ENCODE peak calls at places on chromosomes 1 and 21, in seven cellular contexts. One of them, this sample, is unnamed.

GRCh38 chr1:230235876-230236275 is 168.8 kb downstream of the GALNT2 start:
- DNase-seq in H1: no peak
- DNase-seq in HFF-Myc: no peak
- DNase-seq in left lung: no peak
- DNase-seq in left ventricle myocardium superior: no peak
- DNase-seq in GM10248: no peak
- DNase-seq in left ventricle myocardium inferior: no peak
- DNase-seq in this sample: no peak

GRCh38 chr1:31400393-31400792 is 12.6 kb upstream of the SERINC2 start:
- DNase-seq in H1: no peak
- DNase-seq in HFF-Myc: no peak
- DNase-seq in left lung: no peak
- DNase-seq in left ventricle myocardium superior: no peak
- DNase-seq in GM10248: no peak
- DNase-seq in left ventricle myocardium inferior: no peak
- DNase-seq in this sample: no peak

GRCh38 chr1:79353224-79353623 is 346.7 kb upstream of the ADGRL4 start:
- DNase-seq in H1: no peak
- DNase-seq in HFF-Myc: peak; percentile 51
- DNase-seq in left lung: no peak
- DNase-seq in left ventricle myocardium superior: no peak
- DNase-seq in GM10248: peak; percentile 9
- DNase-seq in left ventricle myocardium inferior: no peak
- DNase-seq in this sample: no peak

GRCh38 chr1:167515461-167515860 is 2.9 kb downstream of the CD247 start:
- DNase-seq in H1: no peak
- DNase-seq in HFF-Myc: no peak
- DNase-seq in left lung: no peak
- DNase-seq in left ventricle myocardium superior: no peak
- DNase-seq in GM10248: no peak
- DNase-seq in left ventricle myocardium inferior: no peak
- DNase-seq in this sample: no peak

GRCh38 chr1:22416555-22417454 is 34.8 kb upstream of the ZBTB40 start:
- DNase-seq in H1: peak; percentile 53
- DNase-seq in HFF-Myc: peak; percentile 63
- DNase-seq in left lung: peak; percentile 67
- DNase-seq in left ventricle myocardium superior: peak; percentile 74
- DNase-seq in GM10248: peak; percentile 80
- DNase-seq in left ventricle myocardium inferior: peak; percentile 57
- DNase-seq in this sample: no peak

GRCh38 chr21:46060596-46061061 is 37.3 kb upstream of the COL6A2 start:
- DNase-seq in H1: no peak
- DNase-seq in HFF-Myc: peak; percentile 95
- DNase-seq in left lung: peak; percentile 73
- DNase-seq in left ventricle myocardium superior: peak; percentile 74
- DNase-seq in GM10248: no peak
- DNase-seq in left ventricle myocardium inferior: peak; percentile 75
- DNase-seq in this sample: peak; percentile 95

GRCh38 chr1:112064344-112064743 is 74.9 kb upstream of the KCND3 start:
- DNase-seq in H1: no peak
- DNase-seq in HFF-Myc: no peak
- DNase-seq in left lung: no peak
- DNase-seq in left ventricle myocardium superior: no peak
- DNase-seq in GM10248: no peak
- DNase-seq in left ventricle myocardium inferior: no peak
- DNase-seq in this sample: no peak

GRCh38 chr1:41341365-41341683 is 19.9 kb upstream of the FOXO6 start:
- DNase-seq in H1: no peak
- DNase-seq in HFF-Myc: no peak
- DNase-seq in left lung: no peak
- DNase-seq in left ventricle myocardium superior: no peak
- DNase-seq in GM10248: no peak
- DNase-seq in left ventricle myocardium inferior: no peak
- DNase-seq in this sample: no peak

GRCh38 chr21:41726970-41727783 is 39.7 kb downstream of the RIPK4 start:
- DNase-seq in H1: no peak
- DNase-seq in HFF-Myc: peak; percentile 5
- DNase-seq in left lung: no peak
- DNase-seq in left ventricle myocardium superior: peak; percentile 78
- DNase-seq in GM10248: no peak
- DNase-seq in left ventricle myocardium inferior: peak; percentile 69
- DNase-seq in this sample: no peak

GRCh38 chr21:34670220-34670961 is 1.6 kb downstream of the CLIC6 start:
- DNase-seq in H1: no peak
- DNase-seq in HFF-Myc: no peak
- DNase-seq in left lung: peak; percentile 38
- DNase-seq in left ventricle myocardium superior: peak; percentile 33
- DNase-seq in GM10248: peak; percentile 59
- DNase-seq in left ventricle myocardium inferior: no peak
- DNase-seq in this sample: no peak

GRCh38 chr1:33250217-33250616 is 6.1 kb upstream of the ZNF362 start:
- DNase-seq in H1: no peak
- DNase-seq in HFF-Myc: no peak
- DNase-seq in left lung: no peak
- DNase-seq in left ventricle myocardium superior: no peak
- DNase-seq in GM10248: no peak
- DNase-seq in left ventricle myocardium inferior: no peak
- DNase-seq in this sample: no peak

GRCh38 chr1:214500349-214501055 is 50.9 kb downstream of the PTPN14 start:
- DNase-seq in H1: no peak
- DNase-seq in HFF-Myc: peak; percentile 70
- DNase-seq in left lung: no peak
- DNase-seq in left ventricle myocardium superior: no peak
- DNase-seq in GM10248: no peak
- DNase-seq in left ventricle myocardium inferior: no peak
- DNase-seq in this sample: no peak

GRCh38 chr1:204848579-204848978 is 22.1 kb upstream of the NFASC start:
- DNase-seq in H1: no peak
- DNase-seq in HFF-Myc: no peak
- DNase-seq in left lung: no peak
- DNase-seq in left ventricle myocardium superior: no peak
- DNase-seq in GM10248: no peak
- DNase-seq in left ventricle myocardium inferior: no peak
- DNase-seq in this sample: no peak

GRCh38 chr1:84711091-84711490 is 20.8 kb upstream of the SSX2IP start:
- DNase-seq in H1: no peak
- DNase-seq in HFF-Myc: no peak
- DNase-seq in left lung: no peak
- DNase-seq in left ventricle myocardium superior: no peak
- DNase-seq in GM10248: no peak
- DNase-seq in left ventricle myocardium inferior: no peak
- DNase-seq in this sample: no peak

GRCh38 chr1:28417441-28418277 is 48.1 kb downstream of the PHACTR4 start:
- DNase-seq in H1: no peak
- DNase-seq in HFF-Myc: no peak
- DNase-seq in left lung: no peak
- DNase-seq in left ventricle myocardium superior: no peak
- DNase-seq in GM10248: no peak
- DNase-seq in left ventricle myocardium inferior: no peak
- DNase-seq in this sample: no peak

GRCh38 chr1:114111731-114112661 is 41.7 kb downstream of the SYT6 start:
- DNase-seq in H1: no peak
- DNase-seq in HFF-Myc: no peak
- DNase-seq in left lung: no peak
- DNase-seq in left ventricle myocardium superior: no peak
- DNase-seq in GM10248: no peak
- DNase-seq in left ventricle myocardium inferior: no peak
- DNase-seq in this sample: no peak

GRCh38 chr1:224497714-224498573 is 63.3 kb upstream of the WDR26 start:
- DNase-seq in H1: no peak
- DNase-seq in HFF-Myc: no peak
- DNase-seq in left lung: peak; percentile 53
- DNase-seq in left ventricle myocardium superior: no peak
- DNase-seq in GM10248: peak; percentile 84
- DNase-seq in left ventricle myocardium inferior: no peak
- DNase-seq in this sample: no peak

GRCh38 chr1:151196292-151196800 is 2.0 kb upstream of the PIP5K1A start:
- DNase-seq in H1: no peak
- DNase-seq in HFF-Myc: peak; percentile 90
- DNase-seq in left lung: peak; percentile 49
- DNase-seq in left ventricle myocardium superior: no peak
- DNase-seq in GM10248: peak; percentile 56
- DNase-seq in left ventricle myocardium inferior: peak; percentile 20
- DNase-seq in this sample: peak; percentile 78

GRCh38 chr1:36366091-36366661 is 19.5 kb downstream of the STK40 start:
- DNase-seq in H1: no peak
- DNase-seq in HFF-Myc: no peak
- DNase-seq in left lung: peak; percentile 58
- DNase-seq in left ventricle myocardium superior: peak; percentile 69
- DNase-seq in GM10248: no peak
- DNase-seq in left ventricle myocardium inferior: peak; percentile 53
- DNase-seq in this sample: peak; percentile 74

GRCh38 chr1:234484991-234485739 is 6.2 kb upstream of the TARBP1 start:
- DNase-seq in H1: no peak
- DNase-seq in HFF-Myc: no peak
- DNase-seq in left lung: no peak
- DNase-seq in left ventricle myocardium superior: no peak
- DNase-seq in GM10248: no peak
- DNase-seq in left ventricle myocardium inferior: no peak
- DNase-seq in this sample: no peak

GRCh38 chr1:116476321-116476720 is 94.5 kb downstream of the CD58 start:
- DNase-seq in H1: no peak
- DNase-seq in HFF-Myc: no peak
- DNase-seq in left lung: no peak
- DNase-seq in left ventricle myocardium superior: no peak
- DNase-seq in GM10248: no peak
- DNase-seq in left ventricle myocardium inferior: no peak
- DNase-seq in this sample: no peak

GRCh38 chr1:2547210-2548067 is 8.7 kb upstream of the TNFRSF14 start:
- DNase-seq in H1: no peak
- DNase-seq in HFF-Myc: no peak
- DNase-seq in left lung: no peak
- DNase-seq in left ventricle myocardium superior: peak; percentile 55
- DNase-seq in GM10248: peak; percentile 68
- DNase-seq in left ventricle myocardium inferior: no peak
- DNase-seq in this sample: no peak

GRCh38 chr1:161285519-161285918 is 24.2 kb downstream of the MPZ start:
- DNase-seq in H1: no peak
- DNase-seq in HFF-Myc: no peak
- DNase-seq in left lung: no peak
- DNase-seq in left ventricle myocardium superior: no peak
- DNase-seq in GM10248: no peak
- DNase-seq in left ventricle myocardium inferior: no peak
- DNase-seq in this sample: no peak

GRCh38 chr1:206757524-206758266 is 12.9 kb upstream of the IL19 start:
- DNase-seq in H1: no peak
- DNase-seq in HFF-Myc: no peak
- DNase-seq in left lung: no peak
- DNase-seq in left ventricle myocardium superior: no peak
- DNase-seq in GM10248: no peak
- DNase-seq in left ventricle myocardium inferior: no peak
- DNase-seq in this sample: no peak

GRCh38 chr1:20058531-20058930 is 11.5 kb upstream of the PLA2G5 start:
- DNase-seq in H1: no peak
- DNase-seq in HFF-Myc: peak; percentile 36
- DNase-seq in left lung: no peak
- DNase-seq in left ventricle myocardium superior: no peak
- DNase-seq in GM10248: no peak
- DNase-seq in left ventricle myocardium inferior: no peak
- DNase-seq in this sample: no peak

GRCh38 chr1:53959664-53960250 is 13.6 kb downstream of the LRRC42 start:
- DNase-seq in H1: no peak
- DNase-seq in HFF-Myc: no peak
- DNase-seq in left lung: no peak
- DNase-seq in left ventricle myocardium superior: no peak
- DNase-seq in GM10248: peak; percentile 42
- DNase-seq in left ventricle myocardium inferior: no peak
- DNase-seq in this sample: no peak

GRCh38 chr1:228276361-228276831 is 68.6 kb downstream of the OBSCN start:
- DNase-seq in H1: no peak
- DNase-seq in HFF-Myc: no peak
- DNase-seq in left lung: no peak
- DNase-seq in left ventricle myocardium superior: no peak
- DNase-seq in GM10248: no peak
- DNase-seq in left ventricle myocardium inferior: peak; percentile 18
- DNase-seq in this sample: peak; percentile 70

This sample was measured in sigmoid colon.